ENCODE peak calls at places on chromosomes 16 and 17, in six cellular contexts. One of them, this sample, is unnamed.
A peak's percentile ranks its signal among the peaks of the same experiment; 100 is the strongest.

GRCh38 chr17:77372444-77373297 is 231.9 kb downstream of the SEC14L1 start:
- DNase-seq in ureter: peak; percentile 86
- DNase-seq in activated naive CD8-positive, alpha-beta T cell treated with anti-CD3 and anti-CD28 coated beads, Interleukin-2, amount 50 U/mL, for 24 hours: peak; percentile 67
- DNase-seq in CD4-positive, CD25-positive, alpha-beta regulatory T cell: peak; percentile 74
- DNase-seq in WTC11: peak; percentile 88
- DNase-seq in stromal cell of bone marrow: no peak
- DNase-seq in this sample: no peak

GRCh38 chr17:32805029-32805976 is 71.6 kb downstream of the MYO1D start:
- DNase-seq in ureter: no peak
- DNase-seq in activated naive CD8-positive, alpha-beta T cell treated with anti-CD3 and anti-CD28 coated beads, Interleukin-2, amount 50 U/mL, for 24 hours: no peak
- DNase-seq in CD4-positive, CD25-positive, alpha-beta regulatory T cell: no peak
- DNase-seq in WTC11: no peak
- DNase-seq in stromal cell of bone marrow: no peak
- DNase-seq in this sample: no peak

GRCh38 chr16:18932243-18932997 is 6.2 kb upstream of the SMG1 start:
- DNase-seq in ureter: no peak
- DNase-seq in activated naive CD8-positive, alpha-beta T cell treated with anti-CD3 and anti-CD28 coated beads, Interleukin-2, amount 50 U/mL, for 24 hours: no peak
- DNase-seq in CD4-positive, CD25-positive, alpha-beta regulatory T cell: no peak
- DNase-seq in WTC11: no peak
- DNase-seq in stromal cell of bone marrow: peak; percentile 69
- DNase-seq in this sample: peak; percentile 44

GRCh38 chr17:8360260-8360659 is 16.2 kb downstream of the KRABD2 start:
- DNase-seq in ureter: no peak
- DNase-seq in activated naive CD8-positive, alpha-beta T cell treated with anti-CD3 and anti-CD28 coated beads, Interleukin-2, amount 50 U/mL, for 24 hours: no peak
- DNase-seq in CD4-positive, CD25-positive, alpha-beta regulatory T cell: no peak
- DNase-seq in WTC11: no peak
- DNase-seq in stromal cell of bone marrow: no peak
- DNase-seq in this sample: no peak

GRCh38 chr17:78113804-78114785 is 14.5 kb downstream of the TMC6 start:
- DNase-seq in ureter: no peak
- DNase-seq in activated naive CD8-positive, alpha-beta T cell treated with anti-CD3 and anti-CD28 coated beads, Interleukin-2, amount 50 U/mL, for 24 hours: peak; percentile 45
- DNase-seq in CD4-positive, CD25-positive, alpha-beta regulatory T cell: peak; percentile 57
- DNase-seq in WTC11: no peak
- DNase-seq in stromal cell of bone marrow: no peak
- DNase-seq in this sample: no peak

GRCh38 chr16:27515874-27516353 is 33.8 kb downstream of the GTF3C1 start:
- DNase-seq in ureter: no peak
- DNase-seq in activated naive CD8-positive, alpha-beta T cell treated with anti-CD3 and anti-CD28 coated beads, Interleukin-2, amount 50 U/mL, for 24 hours: peak; percentile 32
- DNase-seq in CD4-positive, CD25-positive, alpha-beta regulatory T cell: peak; percentile 47
- DNase-seq in WTC11: peak; percentile 62
- DNase-seq in stromal cell of bone marrow: no peak
- DNase-seq in this sample: no peak

GRCh38 chr17:56966277-56966676 is 5.4 kb upstream of the COIL start:
- DNase-seq in ureter: no peak
- DNase-seq in activated naive CD8-positive, alpha-beta T cell treated with anti-CD3 and anti-CD28 coated beads, Interleukin-2, amount 50 U/mL, for 24 hours: no peak
- DNase-seq in CD4-positive, CD25-positive, alpha-beta regulatory T cell: no peak
- DNase-seq in WTC11: no peak
- DNase-seq in stromal cell of bone marrow: no peak
- DNase-seq in this sample: no peak

GRCh38 chr16:68244481-68244902 is 681 bp upstream of the PLA2G15 start:
- DNase-seq in ureter: no peak
- DNase-seq in activated naive CD8-positive, alpha-beta T cell treated with anti-CD3 and anti-CD28 coated beads, Interleukin-2, amount 50 U/mL, for 24 hours: peak; percentile 6
- DNase-seq in CD4-positive, CD25-positive, alpha-beta regulatory T cell: no peak
- DNase-seq in WTC11: no peak
- DNase-seq in stromal cell of bone marrow: no peak
- DNase-seq in this sample: no peak

GRCh38 chr16:13038591-13038990 is 137.2 kb downstream of the SHISA9 start:
- DNase-seq in ureter: no peak
- DNase-seq in activated naive CD8-positive, alpha-beta T cell treated with anti-CD3 and anti-CD28 coated beads, Interleukin-2, amount 50 U/mL, for 24 hours: no peak
- DNase-seq in CD4-positive, CD25-positive, alpha-beta regulatory T cell: no peak
- DNase-seq in WTC11: no peak
- DNase-seq in stromal cell of bone marrow: no peak
- DNase-seq in this sample: no peak

GRCh38 chr17:64245218-64246145 is 17.6 kb downstream of the TEX2 start:
- DNase-seq in ureter: no peak
- DNase-seq in activated naive CD8-positive, alpha-beta T cell treated with anti-CD3 and anti-CD28 coated beads, Interleukin-2, amount 50 U/mL, for 24 hours: no peak
- DNase-seq in CD4-positive, CD25-positive, alpha-beta regulatory T cell: no peak
- DNase-seq in WTC11: no peak
- DNase-seq in stromal cell of bone marrow: no peak
- DNase-seq in this sample: no peak

GRCh38 chr16:24929409-24929808 is 83.6 kb downstream of the SLC5A11 start:
- DNase-seq in ureter: no peak
- DNase-seq in activated naive CD8-positive, alpha-beta T cell treated with anti-CD3 and anti-CD28 coated beads, Interleukin-2, amount 50 U/mL, for 24 hours: no peak
- DNase-seq in CD4-positive, CD25-positive, alpha-beta regulatory T cell: no peak
- DNase-seq in WTC11: no peak
- DNase-seq in stromal cell of bone marrow: no peak
- DNase-seq in this sample: no peak

GRCh38 chr17:48497103-48497502 is 33.7 kb downstream of the HOXB1 start:
- DNase-seq in ureter: no peak
- DNase-seq in activated naive CD8-positive, alpha-beta T cell treated with anti-CD3 and anti-CD28 coated beads, Interleukin-2, amount 50 U/mL, for 24 hours: no peak
- DNase-seq in CD4-positive, CD25-positive, alpha-beta regulatory T cell: no peak
- DNase-seq in WTC11: no peak
- DNase-seq in stromal cell of bone marrow: no peak
- DNase-seq in this sample: no peak

GRCh38 chr17:49290690-49291326 is 60.2 kb upstream of the PHOSPHO1 start:
- DNase-seq in ureter: no peak
- DNase-seq in activated naive CD8-positive, alpha-beta T cell treated with anti-CD3 and anti-CD28 coated beads, Interleukin-2, amount 50 U/mL, for 24 hours: peak; percentile 14
- DNase-seq in CD4-positive, CD25-positive, alpha-beta regulatory T cell: peak; percentile 32
- DNase-seq in WTC11: no peak
- DNase-seq in stromal cell of bone marrow: peak; percentile 31
- DNase-seq in this sample: no peak

GRCh38 chr17:4556996-4557395 is 1.8 kb upstream of the MYBBP1A start:
- DNase-seq in ureter: no peak
- DNase-seq in activated naive CD8-positive, alpha-beta T cell treated with anti-CD3 and anti-CD28 coated beads, Interleukin-2, amount 50 U/mL, for 24 hours: no peak
- DNase-seq in CD4-positive, CD25-positive, alpha-beta regulatory T cell: no peak
- DNase-seq in WTC11: no peak
- DNase-seq in stromal cell of bone marrow: no peak
- DNase-seq in this sample: no peak

GRCh38 chr16:24775455-24775854 is 46.0 kb downstream of the TNRC6A start:
- DNase-seq in ureter: no peak
- DNase-seq in activated naive CD8-positive, alpha-beta T cell treated with anti-CD3 and anti-CD28 coated beads, Interleukin-2, amount 50 U/mL, for 24 hours: no peak
- DNase-seq in CD4-positive, CD25-positive, alpha-beta regulatory T cell: no peak
- DNase-seq in WTC11: no peak
- DNase-seq in stromal cell of bone marrow: no peak
- DNase-seq in this sample: no peak

GRCh38 chr17:5282639-5283217 is 644 bp downstream of the RABEP1 start:
- DNase-seq in ureter: no peak
- DNase-seq in activated naive CD8-positive, alpha-beta T cell treated with anti-CD3 and anti-CD28 coated beads, Interleukin-2, amount 50 U/mL, for 24 hours: peak; percentile 49
- DNase-seq in CD4-positive, CD25-positive, alpha-beta regulatory T cell: peak; percentile 56
- DNase-seq in WTC11: peak; percentile 16
- DNase-seq in stromal cell of bone marrow: no peak
- DNase-seq in this sample: no peak

This sample was measured in AG09309.